ENCODE peak calls at places on chromosomes 13 and 19, in nine cellular contexts. V, Z, R, K, A, U, Y, P and Q are unnamed samples.

GRCh38 chr13:44232729-44233128 is 140.9 kb upstream of the SERP2 start:
- DNase-seq in V (no peak), Z (no peak), R (no peak), K (no peak), A (no peak), U (no peak), Y (no peak), P (no peak), Q (no peak)

GRCh38 chr13:38635030-38635429 is 51.8 kb upstream of the FREM2 start:
- DNase-seq in V (no peak), Z (no peak), R (no peak), K (no peak), A (no peak), U (no peak), Y (no peak), P (no peak), Q (no peak)

GRCh38 chr19:3565177-3565576 is 7.6 kb upstream of the HMG20B start:
- DNase-seq in V (no peak), Z (peak; percentile 96), R (no peak), K (no peak), A (no peak), U (no peak), Y (no peak), P (no peak), Q (no peak)

GRCh38 chr19:50406829-50407228 is 11.9 kb upstream of the SPIB start:
- DNase-seq in V (no peak), Z (no peak), R (no peak), K (no peak), A (no peak), U (no peak), Y (no peak), P (no peak), Q (no peak)

GRCh38 chr19:31944286-31944685 is 401.1 kb upstream of the ZNF507 start:
- DNase-seq in V (no peak), Z (no peak), R (no peak), K (no peak), A (no peak), U (no peak), Y (no peak), P (no peak), Q (no peak)

GRCh38 chr19:33376423-33376822 is 2.9 kb downstream of the CEBPG start:
- DNase-seq in V (peak; percentile 95), Z (peak; percentile 91), R (no peak), K (no peak), A (no peak), U (no peak), Y (no peak), P (no peak), Q (no peak)

GRCh38 chr13:49388256-49388655 is 55.6 kb downstream of the CAB39L start:
- DNase-seq in V (no peak), Z (peak; percentile 23), R (no peak), K (no peak), A (no peak), U (no peak), Y (no peak), P (no peak), Q (no peak)

GRCh38 chr19:56106397-56106849 is 14.7 kb downstream of the ZNF787 start:
- DNase-seq in V (peak; percentile 80), Z (no peak), R (no peak), K (no peak), A (no peak), U (no peak), Y (no peak), P (no peak), Q (no peak)

GRCh38 chr19:27779953-27780352 is 1433.0 kb downstream of the UQCRFS1 start:
- DNase-seq in V (no peak), Z (no peak), R (no peak), K (no peak), A (no peak), U (no peak), Y (no peak), P (no peak), Q (no peak)

GRCh38 chr13:26406791-26407190 is 150.7 kb upstream of the WASF3 start:
- DNase-seq in V (no peak), Z (no peak), R (no peak), K (no peak), A (no peak), U (no peak), Y (no peak), P (no peak), Q (no peak)

GRCh38 chr19:46945668-46946067 is 74.0 kb upstream of the NPAS1 start:
- DNase-seq in V (no peak), Z (no peak), R (no peak), K (no peak), A (no peak), U (no peak), Y (no peak), P (no peak), Q (no peak)

GRCh38 chr13:110509478-110509926 is 52.0 kb downstream of the RAB20 start:
- DNase-seq in V (no peak), Z (no peak), R (no peak), K (no peak), A (no peak), U (no peak), Y (no peak), P (no peak), Q (no peak)

GRCh38 chr19:57103573-57104277 is 16.1 kb upstream of the USP29 start:
- DNase-seq in V (peak; percentile 51), Z (peak; percentile 63), R (peak; percentile 39), K (peak; percentile 38), A (peak; percentile 74), U (peak; percentile 52), Y (peak; percentile 67), P (peak; percentile 33), Q (peak; percentile 48)

GRCh38 chr19:52070496-52070895 is 21.9 kb upstream of the ZNF432 start:
- DNase-seq in V (no peak), Z (peak; percentile 53), R (no peak), K (no peak), A (no peak), U (no peak), Y (no peak), P (no peak), Q (no peak)

GRCh38 chr13:30077338-30077737 is 226.9 kb upstream of the UBL3 start:
- DNase-seq in V (no peak), Z (no peak), R (no peak), K (no peak), A (no peak), U (no peak), Y (no peak), P (no peak), Q (no peak)